ENCODE peak calls at places on chromosomes 12 and 14, in nine cellular contexts. N is AG10803; K is NB4; R is DMS53; O is PC-3; J is SK-N-MC; P is foreskin keratinocyte; G is activated CD4-positive, CD25-positive, alpha-beta regulatory T cell; E is GM13977. U is an unnamed sample.
A peak's percentile ranks its signal among the peaks of the same experiment; 100 is the strongest.

GRCh38 chr14:100436745-100437406 is 113.7 kb downstream of the SLC25A47 start:
- DNase-seq in N (no peak), K (no peak), R (no peak), O (no peak), J (no peak), P (no peak), G (no peak), E (no peak), U (no peak)

GRCh38 chr12:131793623-131794022 is 34.6 kb upstream of the MMP17 start:
- DNase-seq in N (peak; percentile 59), K (no peak), R (no peak), O (no peak), J (no peak), P (no peak), G (no peak), E (no peak), U (no peak)

GRCh38 chr14:36503771-36504741 is 16.0 kb downstream of the NKX2-1 start:
- DNase-seq in N (no peak), K (no peak), R (peak; percentile 46), O (no peak), J (no peak), P (no peak), G (no peak), E (peak; percentile 14), U (no peak)

GRCh38 chr12:66776974-66777373 is 98.1 kb upstream of the GRIP1 start:
- DNase-seq in N (no peak), K (no peak), R (no peak), O (no peak), J (no peak), P (no peak), G (no peak), E (peak; percentile 29), U (no peak)

GRCh38 chr14:103886304-103887169 is 39.2 kb upstream of the PPP1R13B start:
- DNase-seq in N (no peak), K (no peak), R (no peak), O (no peak), J (no peak), P (no peak), G (no peak), E (no peak), U (no peak)

GRCh38 chr14:80940146-80940545 is 1.4 kb downstream of the CEP128 start:
- DNase-seq in N (no peak), K (peak; percentile 48), R (peak; percentile 1), O (peak; percentile 18), J (no peak), P (no peak), G (no peak), E (no peak), U (no peak)

GRCh38 chr12:61525331-61525730 is 734.9 kb upstream of the USP15 start:
- DNase-seq in N (no peak), K (no peak), R (no peak), O (no peak), J (no peak), P (no peak), G (no peak), E (no peak), U (no peak)

GRCh38 chr12:106997916-106998315 is 11.0 kb upstream of the MTERF2 start:
- DNase-seq in N (no peak), K (no peak), R (no peak), O (no peak), J (no peak), P (no peak), G (no peak), E (no peak), U (no peak)

GRCh38 chr12:7638064-7638763 is 27.5 kb downstream of the APOBEC1 start:
- DNase-seq in N (no peak), K (no peak), R (no peak), O (no peak), J (no peak), P (no peak), G (no peak), E (no peak), U (no peak)

GRCh38 chr14:73613046-73613383 is 698 bp downstream of the ACOT6 start:
- DNase-seq in N (no peak), K (peak; percentile 25), R (peak; percentile 65), O (no peak), J (no peak), P (no peak), G (no peak), E (peak; percentile 21), U (peak; percentile 19)

GRCh38 chr12:23628836-23629235 is 320.6 kb downstream of the SOX5 start:
- DNase-seq in N (no peak), K (no peak), R (no peak), O (no peak), J (no peak), P (no peak), G (no peak), E (no peak), U (no peak)

GRCh38 chr14:104320611-104321086 is 182.3 kb downstream of the KIF26A start:
- DNase-seq in N (no peak), K (no peak), R (no peak), O (no peak), J (no peak), P (no peak), G (no peak), E (no peak), U (no peak)

GRCh38 chr12:44875417-44875953 is 630 bp downstream of the NELL2 start:
- DNase-seq in N (no peak), K (no peak), R (peak; percentile 82), O (no peak), J (no peak), P (no peak), G (no peak), E (peak; percentile 25), U (no peak)

GRCh38 chr14:75443203-75443969 is 15.6 kb downstream of the JDP2 start:
- DNase-seq in N (peak; percentile 56), K (no peak), R (no peak), O (no peak), J (no peak), P (no peak), G (no peak), E (no peak), U (no peak)

GRCh38 chr14:24150567-24150966 is 3.3 kb downstream of the RNF31 start:
- DNase-seq in N (no peak), K (no peak), R (no peak), O (no peak), J (no peak), P (no peak), G (no peak), E (no peak), U (no peak)

GRCh38 chr12:130665753-130666152 is 50.3 kb downstream of the RIMBP2 start:
- DNase-seq in N (no peak), K (peak; percentile 27), R (no peak), O (no peak), J (no peak), P (peak; percentile 18), G (no peak), E (no peak), U (no peak)